ENCODE peak calls at places on chromosomes 5 and 9, in four cellular contexts. U, T, Y and P are unnamed samples.

GRCh38 chr5:83368317-83368716 is 103.2 kb upstream of the VCAN start:
- DNase-seq in U (peak; percentile 90), T (no peak), Y (no peak), P (no peak)

GRCh38 chr9:124733964-124734740 is 37.0 kb downstream of the NR6A1 start:
- DNase-seq in U (no peak), T (no peak), Y (peak; percentile 93), P (no peak)

GRCh38 chr5:65081071-65081470 is 312.3 kb downstream of the CWC27 start:
- DNase-seq in U (no peak), T (no peak), Y (no peak), P (no peak)

GRCh38 chr9:114207034-114207815 is 51.9 kb downstream of the COL27A1 start:
- DNase-seq in U (peak; percentile 33), T (no peak), Y (peak; percentile 20), P (peak; percentile 86)

GRCh38 chr9:113656771-113657670 is 193.5 kb downstream of the RGS3 start:
- DNase-seq in U (no peak), T (no peak), Y (no peak), P (no peak)

GRCh38 chr9:68731857-68732256 is 26.8 kb downstream of the PIP5K1B start:
- DNase-seq in U (no peak), T (no peak), Y (no peak), P (no peak)

GRCh38 chr5:548256-548655 is 24.0 kb upstream of the SLC9A3 start:
- DNase-seq in U (no peak), T (no peak), Y (peak; percentile 48), P (no peak)

GRCh38 chr9:77651203-77651602 is 3.1 kb upstream of the GNA14 start:
- DNase-seq in U (no peak), T (no peak), Y (no peak), P (no peak)

GRCh38 chr5:123091258-123091987 is 2.4 kb downstream of the PRDM6 start:
- DNase-seq in U (no peak), T (no peak), Y (no peak), P (no peak)

GRCh38 chr5:69086206-69086605 is 7.6 kb upstream of the SLC30A5 start:
- DNase-seq in U (no peak), T (no peak), Y (no peak), P (no peak)

GRCh38 chr9:33129251-33129885 is 37.8 kb downstream of the B4GALT1 start:
- DNase-seq in U (no peak), T (no peak), Y (no peak), P (no peak)

GRCh38 chr9:134957945-134958227 is 40.2 kb upstream of the FCN1 start:
- DNase-seq in U (no peak), T (no peak), Y (no peak), P (no peak)

GRCh38 chr5:11261226-11261625 is 500.2 kb upstream of the DAP start:
- DNase-seq in U (no peak), T (no peak), Y (no peak), P (no peak)

GRCh38 chr5:34930527-34930844 is 1.1 kb downstream of the DNAJC21 start:
- DNase-seq in U (peak; percentile 45), T (no peak), Y (no peak), P (no peak)

GRCh38 chr9:117825609-117826347 is 121.6 kb downstream of the TLR4 start:
- DNase-seq in U (no peak), T (peak; percentile 9), Y (peak; percentile 5), P (peak; percentile 38)

GRCh38 chr5:132363431-132364112 is 5.9 kb upstream of the SLC22A5 start:
- DNase-seq in U (peak; percentile 93), T (no peak), Y (peak; percentile 44), P (peak; percentile 54)

GRCh38 chr9:133114451-133114885 is 6.6 kb downstream of the RALGDS start:
- DNase-seq in U (no peak), T (no peak), Y (no peak), P (peak; percentile 58)

GRCh38 chr5:4949108-4949507 is 191.0 kb upstream of the ADAMTS16 start:
- DNase-seq in U (no peak), T (no peak), Y (no peak), P (no peak)

GRCh38 chr9:76230961-76231360 is 163.3 kb downstream of the RFK start:
- DNase-seq in U (no peak), T (no peak), Y (no peak), P (no peak)

GRCh38 chr5:347712-348284 is 26.3 kb downstream of the AHRR start:
- DNase-seq in U (no peak), T (no peak), Y (no peak), P (no peak)

GRCh38 chr5:115657883-115658233 is 32.0 kb upstream of the TMED7 start:
- DNase-seq in U (peak; percentile 92), T (no peak), Y (peak; percentile 13), P (no peak)

GRCh38 chr9:70539526-70539925 is 125.1 kb upstream of the KLF9 start:
- DNase-seq in U (no peak), T (no peak), Y (no peak), P (no peak)

GRCh38 chr9:18672706-18673105 is 198.8 kb downstream of the ADAMTSL1 start:
- DNase-seq in U (no peak), T (no peak), Y (no peak), P (no peak)

GRCh38 chr5:132094393-132095076 is 20.9 kb downstream of the CSF2 start:
- DNase-seq in U (peak; percentile 98), T (no peak), Y (peak; percentile 89), P (no peak)

GRCh38 chr9:101191723-101192122 is 163.2 kb downstream of the PLPPR1 start:
- DNase-seq in U (no peak), T (no peak), Y (no peak), P (no peak)

GRCh38 chr9:129208191-129209091 is 30.4 kb upstream of the IER5L start:
- DNase-seq in U (no peak), T (peak; percentile 51), Y (no peak), P (no peak)

GRCh38 chr9:91734371-91734981 is 215.6 kb downstream of the ROR2 start:
- DNase-seq in U (no peak), T (peak; percentile 42), Y (peak; percentile 20), P (peak; percentile 61)

GRCh38 chr9:89873801-89874200 is 269.0 kb downstream of the GADD45G start:
- DNase-seq in U (no peak), T (no peak), Y (no peak), P (no peak)

GRCh38 chr9:131700765-131701433 is 39.0 kb downstream of the RAPGEF1 start:
- DNase-seq in U (no peak), T (no peak), Y (no peak), P (no peak)

GRCh38 chr9:7402704-7403389 is 396.7 kb downstream of the DMAC1 start:
- DNase-seq in U (no peak), T (no peak), Y (no peak), P (no peak)

GRCh38 chr5:96692436-96692835 is 30.3 kb downstream of the CAST start:
- DNase-seq in U (no peak), T (no peak), Y (no peak), P (no peak)

GRCh38 chr5:35803221-35803651 is 53.5 kb upstream of the IL7R start:
- DNase-seq in U (peak; percentile 49), T (peak; percentile 22), Y (no peak), P (peak; percentile 27)

GRCh38 chr5:6365142-6365976 is 13.0 kb downstream of the MED10 start:
- DNase-seq in U (peak; percentile 16), T (no peak), Y (peak; percentile 54), P (no peak)